ENCODE peak calls at places on chromosomes 1 and 21, in eight cellular contexts. D, J, R, F, E, S, X and U are unnamed samples.

GRCh38 chr21:38499296-38499695 is 1.0 kb upstream of the ERG start:
- DNase-seq in D (no peak), J (no peak), R (no peak), F (no peak), E (no peak), S (no peak), X (no peak), U (no peak)

GRCh38 chr1:234933475-234933874 is 195.2 kb downstream of the TOMM20 start:
- DNase-seq in D (no peak), J (peak; percentile 61), R (no peak), F (peak; percentile 64), E (no peak), S (peak; percentile 53), X (peak; percentile 81), U (peak; percentile 31)

GRCh38 chr1:206722751-206723499 is 38.2 kb downstream of the MAPKAPK2 start:
- DNase-seq in D (no peak), J (no peak), R (no peak), F (no peak), E (no peak), S (no peak), X (no peak), U (no peak)

GRCh38 chr1:70509996-70510876 is 99.2 kb downstream of the CTH start:
- DNase-seq in D (peak; percentile 75), J (peak; percentile 60), R (no peak), F (peak; percentile 92), E (no peak), S (no peak), X (peak; percentile 41), U (peak; percentile 4)

GRCh38 chr21:45494135-45494850 is 47.9 kb downstream of the SLC19A1 start:
- DNase-seq in D (no peak), J (no peak), R (no peak), F (no peak), E (no peak), S (no peak), X (no peak), U (no peak)

GRCh38 chr1:110300412-110300811 is 38.8 kb upstream of the RBM15 start:
- DNase-seq in D (no peak), J (no peak), R (no peak), F (no peak), E (no peak), S (no peak), X (no peak), U (no peak)

GRCh38 chr21:16425297-16425696 is 695.5 kb downstream of the USP25 start:
- DNase-seq in D (no peak), J (no peak), R (no peak), F (no peak), E (no peak), S (no peak), X (no peak), U (no peak)

GRCh38 chr1:158371188-158371953 is 17.7 kb downstream of the CD1E start:
- DNase-seq in D (no peak), J (no peak), R (no peak), F (peak; percentile 68), E (peak; percentile 23), S (no peak), X (no peak), U (no peak)

GRCh38 chr1:212860713-212861581 is 2.9 kb downstream of the FLVCR1 start:
- DNase-seq in D (no peak), J (peak; percentile 8), R (no peak), F (no peak), E (no peak), S (no peak), X (no peak), U (no peak)

GRCh38 chr1:171935664-171936063 is 94.4 kb downstream of the DNM3 start:
- DNase-seq in D (no peak), J (no peak), R (no peak), F (peak; percentile 5), E (no peak), S (no peak), X (no peak), U (peak; percentile 5)

GRCh38 chr1:194252189-194252588 is 1065.8 kb upstream of the B3GALT2 start:
- DNase-seq in D (no peak), J (no peak), R (no peak), F (no peak), E (no peak), S (no peak), X (no peak), U (no peak)

GRCh38 chr1:233993651-233994050 is 89.2 kb downstream of the SLC35F3 start:
- DNase-seq in D (no peak), J (no peak), R (no peak), F (peak; percentile 99), E (no peak), S (no peak), X (no peak), U (no peak)

GRCh38 chr1:85584923-85585322 is 4.4 kb downstream of the CCN1 start:
- DNase-seq in D (no peak), J (no peak), R (no peak), F (no peak), E (no peak), S (no peak), X (no peak), U (peak; percentile 72)

GRCh38 chr21:36203603-36203889 is 46.9 kb downstream of the DOP1B start:
- DNase-seq in D (peak; percentile 75), J (peak; percentile 91), R (no peak), F (peak; percentile 91), E (peak; percentile 59), S (peak; percentile 73), X (no peak), U (peak; percentile 64)

GRCh38 chr1:83497563-83497962 is 501.4 kb downstream of the TTLL7 start:
- DNase-seq in D (no peak), J (peak; percentile 1), R (no peak), F (peak; percentile 7), E (no peak), S (no peak), X (no peak), U (no peak)

GRCh38 chr1:179083031-179083345 is 1.1 kb downstream of the TOR3A start:
- DNase-seq in D (no peak), J (no peak), R (no peak), F (peak; percentile 50), E (no peak), S (peak; percentile 56), X (no peak), U (no peak)

GRCh38 chr1:152024228-152024627 is 12.6 kb downstream of the S100A11 start:
- DNase-seq in D (no peak), J (no peak), R (no peak), F (peak; percentile 19), E (no peak), S (no peak), X (no peak), U (no peak)

GRCh38 chr1:227192163-227192562 is 126.1 kb downstream of the CDC42BPA start:
- DNase-seq in D (peak; percentile 90), J (peak; percentile 69), R (no peak), F (peak; percentile 86), E (no peak), S (peak; percentile 53), X (peak; percentile 43), U (no peak)

GRCh38 chr1:2969870-2970291 is 51.4 kb upstream of the ACTRT2 start:
- DNase-seq in D (no peak), J (no peak), R (no peak), F (no peak), E (no peak), S (no peak), X (peak; percentile 37), U (no peak)